ENCODE peak calls at places on chromosomes 13 and 19, in nine cellular contexts. C is Caco-2, H is fibroblast of mammary gland, E is heart left ventricle, G is AG04450, S is AG09319, R is body of pancreas, V is mesothelial cell of epicardium, M is fibroblast of lung. Q is an unnamed sample.

GRCh38 chr19:39341122-39341719 is 1.0 kb upstream of the SAMD4B start:
- DNase-seq in V (no peak), E (peak; percentile 37), H (no peak), M (no peak), S (no peak), R (peak; percentile 24), G (no peak), C (peak; percentile 64), Q (no peak)

GRCh38 chr13:52713894-52714293 is 25.7 kb downstream of the CNMD start:
- DNase-seq in G (no peak), V (no peak), E (peak; percentile 44), S (no peak), C (no peak), R (peak; percentile 7), M (no peak), H (no peak), Q (no peak)

GRCh38 chr13:34863360-34864135 is 78.5 kb upstream of the NBEA start:
- DNase-seq in E (no peak), H (peak; percentile 90), S (peak; percentile 76), G (peak; percentile 10), C (peak; percentile 37), M (peak; percentile 74), R (no peak), V (no peak), Q (no peak)

GRCh38 chr19:19582471-19582870 is 36.0 kb downstream of the PBX4 start:
- DNase-seq in E (no peak), R (no peak), H (no peak), C (no peak), G (no peak), M (no peak), V (no peak), S (no peak), Q (no peak)

GRCh38 chr19:4557186-4557970 is 2.1 kb downstream of the SEMA6B start:
- DNase-seq in V (no peak), H (no peak), C (peak; percentile 72), R (no peak), G (no peak), S (no peak), M (no peak), E (no peak), Q (no peak)

GRCh38 chr13:50911051-50911690 is 1.6 kb downstream of the RNASEH2B start:
- DNase-seq in R (no peak), M (peak; percentile 31), H (peak; percentile 41), S (no peak), G (no peak), E (no peak), C (no peak), V (no peak), Q (no peak)

GRCh38 chr13:106349080-106349841 is 186.2 kb downstream of the EFNB2 start:
- DNase-seq in E (no peak), R (peak; percentile 35), G (no peak), S (no peak), C (peak; percentile 51), M (no peak), V (no peak), H (peak; percentile 27), Q (no peak)

GRCh38 chr13:110702591-110703526 is 3.1 kb downstream of the CARS2 start:
- DNase-seq in G (no peak), S (no peak), R (no peak), M (peak; percentile 61), V (no peak), H (peak; percentile 64), C (no peak), E (no peak), Q (no peak)

GRCh38 chr13:29065142-29065541 is 245.0 kb downstream of the MTUS2 start:
- DNase-seq in H (no peak), S (no peak), R (no peak), G (no peak), V (no peak), C (no peak), M (no peak), E (no peak), Q (no peak)

GRCh38 chr19:16355293-16356043 is 30.8 kb downstream of the KLF2 start:
- DNase-seq in G (no peak), V (no peak), E (peak; percentile 66), C (no peak), R (no peak), M (no peak), S (no peak), H (peak; percentile 38), Q (no peak)

GRCh38 chr13:27401210-27401609 is 23.2 kb upstream of the GTF3A start:
- DNase-seq in H (no peak), G (no peak), E (peak; percentile 49), S (no peak), M (no peak), V (no peak), R (no peak), C (no peak), Q (no peak)

GRCh38 chr19:48631254-48631653 is 5.9 kb downstream of the DBP start:
- DNase-seq in S (no peak), E (no peak), V (no peak), G (no peak), M (no peak), H (no peak), C (peak; percentile 43), R (no peak), Q (no peak)

GRCh38 chr19:48628486-48629296 is 8.5 kb downstream of the DBP start:
- DNase-seq in G (no peak), C (peak; percentile 45), S (no peak), V (no peak), H (no peak), E (peak; percentile 40), R (no peak), M (no peak), Q (peak; percentile 85)

GRCh38 chr19:48629297-48629598 is 7.9 kb downstream of the DBP start:
- DNase-seq in C (no peak), S (no peak), V (no peak), H (no peak), E (no peak), G (no peak), R (no peak), M (no peak), Q (no peak)

GRCh38 chr19:48629599-48630288 is 7.4 kb downstream of the DBP start:
- DNase-seq in H (no peak), M (peak; percentile 83), V (no peak), E (peak; percentile 70), S (no peak), C (peak; percentile 62), R (no peak), G (no peak), Q (no peak)

GRCh38 chr19:48630289-48631036 is 6.7 kb downstream of the DBP start:
- DNase-seq in S (no peak), R (peak; percentile 62), C (peak; percentile 46), G (no peak), M (peak; percentile 68), E (peak; percentile 89), H (no peak), V (no peak), Q (no peak)
- TF ChIP-seq CTCF in S (no peak), R (no peak), C (no peak), G (peak; percentile 34), M (peak; percentile 4), E (peak; percentile 39), H (no peak), V (no peak), Q (peak; percentile 45)

GRCh38 chr13:31824705-31825512 is 85.6 kb downstream of the RXFP2 start:
- DNase-seq in R (no peak), H (peak; percentile 43), C (no peak), G (no peak), E (no peak), M (peak; percentile 28), S (no peak), V (no peak), Q (no peak)
- TF ChIP-seq CTCF in R (no peak), H (peak; percentile 15), C (no peak), G (peak; percentile 18), E (peak; percentile 50), M (peak; percentile 31), S (peak; percentile 20), V (no peak), Q (peak; percentile 29)

DNA sequence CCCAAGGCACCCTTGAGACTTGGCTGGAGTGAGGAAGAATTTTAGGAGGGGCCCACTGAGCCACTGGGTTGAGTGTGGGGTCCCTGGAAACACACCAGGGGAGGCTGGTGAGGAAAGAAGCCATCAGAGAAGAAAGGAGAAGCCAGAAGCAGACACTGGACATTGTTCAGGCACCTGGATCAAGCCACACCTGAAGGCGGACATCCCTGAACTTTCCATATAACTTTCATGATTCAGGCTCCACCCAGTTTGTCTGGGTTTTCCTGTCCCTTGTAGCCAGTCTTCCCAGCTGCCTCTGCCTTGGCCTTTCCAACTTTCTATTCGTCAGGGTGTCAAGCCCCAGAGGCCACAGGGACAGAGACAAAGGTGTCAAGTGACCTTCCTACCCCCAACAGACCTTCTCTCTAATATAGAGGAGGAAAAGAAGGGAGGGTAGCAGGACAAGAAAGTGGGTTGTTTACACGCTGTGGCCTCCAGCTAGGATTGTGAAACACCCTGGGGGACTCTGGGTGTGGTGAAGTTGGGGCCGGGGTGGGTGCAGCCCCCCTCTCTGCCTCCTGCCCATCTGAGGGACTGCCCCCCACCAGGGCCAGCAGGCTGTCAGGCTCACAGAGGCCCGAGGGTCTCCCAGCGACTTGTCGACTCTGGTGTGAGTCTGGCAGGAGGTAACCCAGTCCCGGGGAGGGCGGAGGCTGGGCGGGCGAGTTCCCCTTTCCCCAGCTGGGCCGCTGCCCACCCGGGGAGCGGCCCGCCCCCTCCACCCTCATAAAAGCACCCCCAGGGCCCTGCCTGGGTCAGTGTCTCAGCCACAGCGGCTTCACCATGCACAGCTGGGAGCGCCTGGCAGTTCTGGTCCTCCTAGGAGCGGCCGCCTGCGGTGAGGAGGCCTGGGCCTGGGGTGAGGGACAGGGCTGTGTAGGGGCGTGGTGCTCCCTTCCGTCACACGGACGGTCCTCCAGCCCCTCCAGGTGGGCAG is at the start of gene CFD:
- DNase-seq in H (peak; percentile 47), M (peak; percentile 78), S (no peak), C (no peak), V (no peak), E (peak; percentile 88), R (no peak), G (no peak), Q (peak; percentile 88)
- TF ChIP-seq CTCF in H (no peak), M (no peak), S (no peak), C (no peak), V (no peak), E (no peak), R (no peak), G (no peak), Q (no peak)

GRCh38 chr19:1409204-1410005 is 2.0 kb downstream of the DAZAP1 start:
- DNase-seq in E (peak; percentile 41), V (no peak), S (no peak), G (no peak), C (no peak), H (no peak), M (no peak), R (no peak), Q (no peak)
- TF ChIP-seq CTCF in E (no peak), V (no peak), S (no peak), G (no peak), C (no peak), H (no peak), M (no peak), R (no peak), Q (no peak)

Q was measured in osteocyte.